ENCODE peak calls at places on chromosomes 13 and 19, in nine cellular contexts. One of them, this sample, is unnamed.

GRCh38 chr13:100815476-100816046 is 141.0 kb upstream of the TMTC4 start:
- DNase-seq in coronary artery: no peak
- DNase-seq in activated T-cell treated with anti-CD3 and anti-CD28 coated beads, Interleukin-2, amount 50 U/mL, for 72 hours: no peak
- DNase-seq in psoas muscle: no peak
- DNase-seq in KBM-7: no peak
- DNase-seq in epithelial cell of proximal tubule: no peak
- DNase-seq in effector memory CD4-positive, alpha-beta T cell: no peak
- DNase-seq in kidney glomerular epithelial cell: no peak
- DNase-seq in stimulated activated CD8-positive, alpha-beta memory T cell treated with anti-CD3 and anti-CD28 coated beads, Interleukin-15, amount 100 ng/mL, for 24 hours: no peak
- DNase-seq in this sample: no peak

GRCh38 chr19:4624733-4625362 is 14.5 kb upstream of the TNFAIP8L1 start:
- DNase-seq in epithelial cell of proximal tubule: no peak
- DNase-seq in effector memory CD4-positive, alpha-beta T cell: no peak
- DNase-seq in psoas muscle: no peak
- DNase-seq in activated T-cell treated with anti-CD3 and anti-CD28 coated beads, Interleukin-2, amount 50 U/mL, for 72 hours: no peak
- DNase-seq in stimulated activated CD8-positive, alpha-beta memory T cell treated with anti-CD3 and anti-CD28 coated beads, Interleukin-15, amount 100 ng/mL, for 24 hours: no peak
- DNase-seq in kidney glomerular epithelial cell: no peak
- DNase-seq in coronary artery: no peak
- DNase-seq in KBM-7: peak; percentile 81
- DNase-seq in this sample: no peak

GRCh38 chr19:56321981-56322558 is 7.4 kb upstream of the ZSCAN5A start:
- DNase-seq in KBM-7: peak; percentile 85
- DNase-seq in epithelial cell of proximal tubule: no peak
- DNase-seq in stimulated activated CD8-positive, alpha-beta memory T cell treated with anti-CD3 and anti-CD28 coated beads, Interleukin-15, amount 100 ng/mL, for 24 hours: no peak
- DNase-seq in kidney glomerular epithelial cell: no peak
- DNase-seq in psoas muscle: no peak
- DNase-seq in activated T-cell treated with anti-CD3 and anti-CD28 coated beads, Interleukin-2, amount 50 U/mL, for 72 hours: no peak
- DNase-seq in effector memory CD4-positive, alpha-beta T cell: no peak
- DNase-seq in coronary artery: no peak
- DNase-seq in this sample: no peak

GRCh38 chr19:44447864-44448674 is at the start of gene ZNF229:
- DNase-seq in stimulated activated CD8-positive, alpha-beta memory T cell treated with anti-CD3 and anti-CD28 coated beads, Interleukin-15, amount 100 ng/mL, for 24 hours: peak; percentile 37
- DNase-seq in kidney glomerular epithelial cell: peak; percentile 84
- DNase-seq in epithelial cell of proximal tubule: peak; percentile 72
- DNase-seq in psoas muscle: peak; percentile 88
- DNase-seq in effector memory CD4-positive, alpha-beta T cell: no peak
- DNase-seq in KBM-7: no peak
- DNase-seq in activated T-cell treated with anti-CD3 and anti-CD28 coated beads, Interleukin-2, amount 50 U/mL, for 72 hours: peak; percentile 76
- DNase-seq in coronary artery: peak; percentile 84
- DNase-seq in this sample: peak; percentile 89

GRCh38 chr13:37735293-37735692 is 134.3 kb downstream of the TRPC4 start:
- DNase-seq in coronary artery: no peak
- DNase-seq in kidney glomerular epithelial cell: no peak
- DNase-seq in KBM-7: no peak
- DNase-seq in epithelial cell of proximal tubule: no peak
- DNase-seq in stimulated activated CD8-positive, alpha-beta memory T cell treated with anti-CD3 and anti-CD28 coated beads, Interleukin-15, amount 100 ng/mL, for 24 hours: no peak
- DNase-seq in effector memory CD4-positive, alpha-beta T cell: no peak
- DNase-seq in psoas muscle: no peak
- DNase-seq in activated T-cell treated with anti-CD3 and anti-CD28 coated beads, Interleukin-2, amount 50 U/mL, for 72 hours: no peak
- DNase-seq in this sample: no peak

GRCh38 chr19:58519087-58519354 is 589 bp downstream of the ZBTB45 start:
- DNase-seq in coronary artery: peak; percentile 78
- DNase-seq in effector memory CD4-positive, alpha-beta T cell: peak; percentile 21
- DNase-seq in kidney glomerular epithelial cell: peak; percentile 33
- DNase-seq in KBM-7: peak; percentile 80
- DNase-seq in activated T-cell treated with anti-CD3 and anti-CD28 coated beads, Interleukin-2, amount 50 U/mL, for 72 hours: peak; percentile 60
- DNase-seq in psoas muscle: peak; percentile 82
- DNase-seq in stimulated activated CD8-positive, alpha-beta memory T cell treated with anti-CD3 and anti-CD28 coated beads, Interleukin-15, amount 100 ng/mL, for 24 hours: no peak
- DNase-seq in epithelial cell of proximal tubule: peak; percentile 6
- DNase-seq in this sample: peak; percentile 72

GRCh38 chr13:82136880-82137279 is 1745.4 kb downstream of the SLITRK1 start:
- DNase-seq in activated T-cell treated with anti-CD3 and anti-CD28 coated beads, Interleukin-2, amount 50 U/mL, for 72 hours: no peak
- DNase-seq in kidney glomerular epithelial cell: no peak
- DNase-seq in epithelial cell of proximal tubule: no peak
- DNase-seq in KBM-7: no peak
- DNase-seq in effector memory CD4-positive, alpha-beta T cell: no peak
- DNase-seq in stimulated activated CD8-positive, alpha-beta memory T cell treated with anti-CD3 and anti-CD28 coated beads, Interleukin-15, amount 100 ng/mL, for 24 hours: no peak
- DNase-seq in coronary artery: no peak
- DNase-seq in psoas muscle: no peak
- DNase-seq in this sample: peak; percentile 1

GRCh38 chr19:55228015-55228391 is 560 bp downstream of the TMEM86B start:
- DNase-seq in effector memory CD4-positive, alpha-beta T cell: no peak
- DNase-seq in coronary artery: no peak
- DNase-seq in KBM-7: no peak
- DNase-seq in epithelial cell of proximal tubule: no peak
- DNase-seq in kidney glomerular epithelial cell: no peak
- DNase-seq in psoas muscle: no peak
- DNase-seq in stimulated activated CD8-positive, alpha-beta memory T cell treated with anti-CD3 and anti-CD28 coated beads, Interleukin-15, amount 100 ng/mL, for 24 hours: no peak
- DNase-seq in activated T-cell treated with anti-CD3 and anti-CD28 coated beads, Interleukin-2, amount 50 U/mL, for 72 hours: no peak
- DNase-seq in this sample: no peak

GRCh38 chr19:1847684-1848398 is 442 bp downstream of the REXO1 start:
- DNase-seq in KBM-7: no peak
- DNase-seq in epithelial cell of proximal tubule: no peak
- DNase-seq in psoas muscle: no peak
- DNase-seq in activated T-cell treated with anti-CD3 and anti-CD28 coated beads, Interleukin-2, amount 50 U/mL, for 72 hours: no peak
- DNase-seq in kidney glomerular epithelial cell: no peak
- DNase-seq in stimulated activated CD8-positive, alpha-beta memory T cell treated with anti-CD3 and anti-CD28 coated beads, Interleukin-15, amount 100 ng/mL, for 24 hours: no peak
- DNase-seq in coronary artery: no peak
- DNase-seq in effector memory CD4-positive, alpha-beta T cell: no peak
- DNase-seq in this sample: peak; percentile 63

GRCh38 chr13:75643693-75644092 is 7.6 kb downstream of the LMO7 start:
- DNase-seq in epithelial cell of proximal tubule: no peak
- DNase-seq in coronary artery: no peak
- DNase-seq in stimulated activated CD8-positive, alpha-beta memory T cell treated with anti-CD3 and anti-CD28 coated beads, Interleukin-15, amount 100 ng/mL, for 24 hours: no peak
- DNase-seq in psoas muscle: no peak
- DNase-seq in effector memory CD4-positive, alpha-beta T cell: no peak
- DNase-seq in KBM-7: no peak
- DNase-seq in activated T-cell treated with anti-CD3 and anti-CD28 coated beads, Interleukin-2, amount 50 U/mL, for 72 hours: no peak
- DNase-seq in kidney glomerular epithelial cell: no peak
- DNase-seq in this sample: no peak

GRCh38 chr19:39236527-39236926 is 8.3 kb downstream of the IFNL3 start:
- DNase-seq in kidney glomerular epithelial cell: no peak
- DNase-seq in epithelial cell of proximal tubule: no peak
- DNase-seq in stimulated activated CD8-positive, alpha-beta memory T cell treated with anti-CD3 and anti-CD28 coated beads, Interleukin-15, amount 100 ng/mL, for 24 hours: no peak
- DNase-seq in coronary artery: no peak
- DNase-seq in activated T-cell treated with anti-CD3 and anti-CD28 coated beads, Interleukin-2, amount 50 U/mL, for 72 hours: peak; percentile 54
- DNase-seq in effector memory CD4-positive, alpha-beta T cell: no peak
- DNase-seq in psoas muscle: no peak
- DNase-seq in KBM-7: no peak
- DNase-seq in this sample: no peak

GRCh38 chr13:44967656-44968451 is 21.4 kb downstream of the NUFIP1 start:
- DNase-seq in effector memory CD4-positive, alpha-beta T cell: no peak
- DNase-seq in kidney glomerular epithelial cell: no peak
- DNase-seq in psoas muscle: no peak
- DNase-seq in epithelial cell of proximal tubule: no peak
- DNase-seq in activated T-cell treated with anti-CD3 and anti-CD28 coated beads, Interleukin-2, amount 50 U/mL, for 72 hours: no peak
- DNase-seq in KBM-7: no peak
- DNase-seq in stimulated activated CD8-positive, alpha-beta memory T cell treated with anti-CD3 and anti-CD28 coated beads, Interleukin-15, amount 100 ng/mL, for 24 hours: no peak
- DNase-seq in coronary artery: no peak
- DNase-seq in this sample: no peak

GRCh38 chr13:68808456-68808855 is 1299.2 kb upstream of the ATXN8OS start:
- DNase-seq in kidney glomerular epithelial cell: no peak
- DNase-seq in psoas muscle: no peak
- DNase-seq in stimulated activated CD8-positive, alpha-beta memory T cell treated with anti-CD3 and anti-CD28 coated beads, Interleukin-15, amount 100 ng/mL, for 24 hours: no peak
- DNase-seq in effector memory CD4-positive, alpha-beta T cell: no peak
- DNase-seq in KBM-7: no peak
- DNase-seq in coronary artery: no peak
- DNase-seq in activated T-cell treated with anti-CD3 and anti-CD28 coated beads, Interleukin-2, amount 50 U/mL, for 72 hours: no peak
- DNase-seq in epithelial cell of proximal tubule: no peak
- DNase-seq in this sample: no peak

GRCh38 chr19:12791345-12792047 is at the start of gene JUNB:
- DNase-seq in effector memory CD4-positive, alpha-beta T cell: peak; percentile 97
- DNase-seq in epithelial cell of proximal tubule: no peak
- DNase-seq in kidney glomerular epithelial cell: peak; percentile 96
- DNase-seq in activated T-cell treated with anti-CD3 and anti-CD28 coated beads, Interleukin-2, amount 50 U/mL, for 72 hours: peak; percentile 98
- DNase-seq in coronary artery: peak; percentile 99
- DNase-seq in psoas muscle: peak; percentile 99
- DNase-seq in KBM-7: peak; percentile 94
- DNase-seq in stimulated activated CD8-positive, alpha-beta memory T cell treated with anti-CD3 and anti-CD28 coated beads, Interleukin-15, amount 100 ng/mL, for 24 hours: peak; percentile 89
- DNase-seq in this sample: peak; percentile 97

GRCh38 chr19:3932931-3933810 is at the start of gene NMRK2:
- DNase-seq in coronary artery: no peak
- DNase-seq in psoas muscle: peak; percentile 67
- DNase-seq in epithelial cell of proximal tubule: no peak
- DNase-seq in activated T-cell treated with anti-CD3 and anti-CD28 coated beads, Interleukin-2, amount 50 U/mL, for 72 hours: peak; percentile 31
- DNase-seq in effector memory CD4-positive, alpha-beta T cell: no peak
- DNase-seq in KBM-7: no peak
- DNase-seq in stimulated activated CD8-positive, alpha-beta memory T cell treated with anti-CD3 and anti-CD28 coated beads, Interleukin-15, amount 100 ng/mL, for 24 hours: no peak
- DNase-seq in kidney glomerular epithelial cell: no peak
- DNase-seq in this sample: no peak

GRCh38 chr13:37319041-37319443 is 213.6 kb upstream of the CSNK1A1L start:
- DNase-seq in KBM-7: no peak
- DNase-seq in epithelial cell of proximal tubule: no peak
- DNase-seq in kidney glomerular epithelial cell: no peak
- DNase-seq in activated T-cell treated with anti-CD3 and anti-CD28 coated beads, Interleukin-2, amount 50 U/mL, for 72 hours: no peak
- DNase-seq in psoas muscle: no peak
- DNase-seq in effector memory CD4-positive, alpha-beta T cell: no peak
- DNase-seq in coronary artery: no peak
- DNase-seq in stimulated activated CD8-positive, alpha-beta memory T cell treated with anti-CD3 and anti-CD28 coated beads, Interleukin-15, amount 100 ng/mL, for 24 hours: no peak
- DNase-seq in this sample: no peak

GRCh38 chr13:110448230-110448629 is 113.3 kb downstream of the RAB20 start:
- DNase-seq in KBM-7: no peak
- DNase-seq in kidney glomerular epithelial cell: peak; percentile 86
- DNase-seq in effector memory CD4-positive, alpha-beta T cell: no peak
- DNase-seq in stimulated activated CD8-positive, alpha-beta memory T cell treated with anti-CD3 and anti-CD28 coated beads, Interleukin-15, amount 100 ng/mL, for 24 hours: no peak
- DNase-seq in coronary artery: peak; percentile 43
- DNase-seq in activated T-cell treated with anti-CD3 and anti-CD28 coated beads, Interleukin-2, amount 50 U/mL, for 72 hours: no peak
- DNase-seq in epithelial cell of proximal tubule: peak; percentile 63
- DNase-seq in psoas muscle: no peak
- DNase-seq in this sample: peak; percentile 90

GRCh38 chr13:110166598-110166997 is 140.4 kb downstream of the COL4A1 start:
- DNase-seq in coronary artery: no peak
- DNase-seq in activated T-cell treated with anti-CD3 and anti-CD28 coated beads, Interleukin-2, amount 50 U/mL, for 72 hours: no peak
- DNase-seq in psoas muscle: no peak
- DNase-seq in KBM-7: no peak
- DNase-seq in stimulated activated CD8-positive, alpha-beta memory T cell treated with anti-CD3 and anti-CD28 coated beads, Interleukin-15, amount 100 ng/mL, for 24 hours: no peak
- DNase-seq in effector memory CD4-positive, alpha-beta T cell: no peak
- DNase-seq in kidney glomerular epithelial cell: no peak
- DNase-seq in epithelial cell of proximal tubule: no peak
- DNase-seq in this sample: no peak

GRCh38 chr19:4246767-4247593 is at the start of gene YJU2:
- DNase-seq in psoas muscle: peak; percentile 99
- DNase-seq in activated T-cell treated with anti-CD3 and anti-CD28 coated beads, Interleukin-2, amount 50 U/mL, for 72 hours: peak; percentile 99
- DNase-seq in KBM-7: peak; percentile 100
- DNase-seq in kidney glomerular epithelial cell: peak; percentile 99
- DNase-seq in coronary artery: peak; percentile 98
- DNase-seq in stimulated activated CD8-positive, alpha-beta memory T cell treated with anti-CD3 and anti-CD28 coated beads, Interleukin-15, amount 100 ng/mL, for 24 hours: peak; percentile 86
- DNase-seq in effector memory CD4-positive, alpha-beta T cell: peak; percentile 99
- DNase-seq in epithelial cell of proximal tubule: peak; percentile 96
- DNase-seq in this sample: peak; percentile 99

GRCh38 chr19:55466246-55466614 is 1.7 kb upstream of the C19orf85 start:
- DNase-seq in KBM-7: no peak
- DNase-seq in psoas muscle: no peak
- DNase-seq in coronary artery: no peak
- DNase-seq in epithelial cell of proximal tubule: no peak
- DNase-seq in activated T-cell treated with anti-CD3 and anti-CD28 coated beads, Interleukin-2, amount 50 U/mL, for 72 hours: no peak
- DNase-seq in kidney glomerular epithelial cell: no peak
- DNase-seq in stimulated activated CD8-positive, alpha-beta memory T cell treated with anti-CD3 and anti-CD28 coated beads, Interleukin-15, amount 100 ng/mL, for 24 hours: no peak
- DNase-seq in effector memory CD4-positive, alpha-beta T cell: no peak
- DNase-seq in this sample: no peak

GRCh38 chr19:29667941-29668340 is 2.7 kb downstream of the PLEKHF1 start:
- DNase-seq in KBM-7: no peak
- DNase-seq in coronary artery: no peak
- DNase-seq in epithelial cell of proximal tubule: no peak
- DNase-seq in psoas muscle: no peak
- DNase-seq in stimulated activated CD8-positive, alpha-beta memory T cell treated with anti-CD3 and anti-CD28 coated beads, Interleukin-15, amount 100 ng/mL, for 24 hours: no peak
- DNase-seq in effector memory CD4-positive, alpha-beta T cell: peak; percentile 63
- DNase-seq in kidney glomerular epithelial cell: no peak
- DNase-seq in activated T-cell treated with anti-CD3 and anti-CD28 coated beads, Interleukin-2, amount 50 U/mL, for 72 hours: peak; percentile 63
- DNase-seq in this sample: no peak

GRCh38 chr13:73275163-73275562 is 216.4 kb downstream of the KLF5 start:
- DNase-seq in coronary artery: no peak
- DNase-seq in KBM-7: no peak
- DNase-seq in activated T-cell treated with anti-CD3 and anti-CD28 coated beads, Interleukin-2, amount 50 U/mL, for 72 hours: no peak
- DNase-seq in kidney glomerular epithelial cell: no peak
- DNase-seq in psoas muscle: no peak
- DNase-seq in stimulated activated CD8-positive, alpha-beta memory T cell treated with anti-CD3 and anti-CD28 coated beads, Interleukin-15, amount 100 ng/mL, for 24 hours: no peak
- DNase-seq in effector memory CD4-positive, alpha-beta T cell: no peak
- DNase-seq in epithelial cell of proximal tubule: no peak
- DNase-seq in this sample: peak; percentile 2

GRCh38 chr19:38684078-38684861 is 36.8 kb downstream of the ACTN4 start:
- DNase-seq in activated T-cell treated with anti-CD3 and anti-CD28 coated beads, Interleukin-2, amount 50 U/mL, for 72 hours: peak; percentile 66
- DNase-seq in psoas muscle: peak; percentile 87
- DNase-seq in epithelial cell of proximal tubule: peak; percentile 73
- DNase-seq in stimulated activated CD8-positive, alpha-beta memory T cell treated with anti-CD3 and anti-CD28 coated beads, Interleukin-15, amount 100 ng/mL, for 24 hours: no peak
- DNase-seq in effector memory CD4-positive, alpha-beta T cell: peak; percentile 39
- DNase-seq in coronary artery: peak; percentile 92
- DNase-seq in kidney glomerular epithelial cell: peak; percentile 84
- DNase-seq in KBM-7: no peak
- DNase-seq in this sample: peak; percentile 98